ENCODE peak calls at places on chromosomes 16 and 17, in six cellular contexts. L is stimulated activated CD8-positive, alpha-beta memory T cell treated with anti-CD3 and anti-CD28 coated beads, Interleukin-4, amount 100 ng/mL, for 24 hours; W is myocyte; S is activated T-helper 1 cell treated with anti-CD3 and anti-CD28 coated beads, Interleukin-2, amount 50 U/mL, for 16 hours; T is HS-27A; U is RKO. M is an unnamed sample.

GRCh38 chr17:48489781-48490180 is 41.0 kb downstream of the HOXB1 start:
- DNase-seq in T (no peak), L (no peak), S (no peak), W (no peak), U (no peak), M (no peak)

GRCh38 chr16:50253511-50253903 is 12.8 kb upstream of the ADCY7 start:
- DNase-seq in U (no peak), S (no peak), L (no peak), T (no peak), W (no peak), M (no peak)

GRCh38 chr17:16419929-16420271 is 4.5 kb downstream of the TRPV2 start:
- DNase-seq in L (peak; percentile 42), W (peak; percentile 63), S (peak; percentile 35), U (peak; percentile 41), T (peak; percentile 81), M (no peak)

GRCh38 chr16:12800751-12801308 is 2.9 kb downstream of the CPPED1 start:
- DNase-seq in T (no peak), U (no peak), L (no peak), S (no peak), W (no peak), M (peak; percentile 68)

GRCh38 chr17:10616502-10617119 is 40.5 kb downstream of the MYH3 start:
- DNase-seq in W (peak; percentile 91), S (peak; percentile 49), T (peak; percentile 56), U (peak; percentile 83), L (peak; percentile 65), M (peak; percentile 78)

GRCh38 chr16:15874745-15875314 is 13.6 kb downstream of the CEP20 start:
- DNase-seq in L (no peak), W (peak; percentile 75), S (no peak), U (peak; percentile 73), T (peak; percentile 19), M (peak; percentile 90)

GRCh38 chr17:37360632-37361031 is 15.2 kb upstream of the C17orf78 start:
- DNase-seq in W (no peak), S (no peak), T (no peak), L (no peak), U (no peak), M (peak; percentile 15)

GRCh38 chr17:40457369-40457768 is 14.1 kb downstream of the IGFBP4 start:
- DNase-seq in L (no peak), S (no peak), W (no peak), T (no peak), U (no peak), M (no peak)

GRCh38 chr16:53680756-53681155 is 22.9 kb downstream of the RPGRIP1L start:
- DNase-seq in S (no peak), W (no peak), U (no peak), L (no peak), T (no peak), M (no peak)

GRCh38 chr16:70018254-70018653 is 67.1 kb downstream of the CLEC18A start:
- DNase-seq in S (peak; percentile 11), W (peak; percentile 26), U (peak; percentile 49), T (no peak), L (no peak), M (peak; percentile 76)

GRCh38 chr17:75450270-75450669 is 6.2 kb upstream of the TMEM94 start:
- DNase-seq in T (no peak), W (no peak), S (no peak), L (no peak), U (no peak), M (no peak)

GRCh38 chr16:81456523-81457325 is 12.1 kb downstream of the CMIP start:
- DNase-seq in U (no peak), S (no peak), L (no peak), T (no peak), W (no peak), M (no peak)

GRCh38 chr16:88132836-88133506 is 181.7 kb downstream of the BANP start:
- DNase-seq in L (no peak), W (no peak), S (no peak), T (no peak), U (no peak), M (no peak)

GRCh38 chr17:41919840-41920579 is 1.3 kb upstream of the ACLY start:
- DNase-seq in L (no peak), U (no peak), T (no peak), W (peak; percentile 47), S (no peak), M (no peak)

GRCh38 chr16:19114359-19115147 is 789 bp downstream of the ITPRIPL2 start:
- DNase-seq in W (peak; percentile 57), L (no peak), T (no peak), S (no peak), U (peak; percentile 75), M (peak; percentile 82)

GRCh38 chr16:30352488-30353401 is 2.4 kb downstream of the CD2BP2 start:
- DNase-seq in L (no peak), S (no peak), W (peak; percentile 6), T (no peak), U (peak; percentile 25), M (peak; percentile 48)

GRCh38 chr17:34647511-34647910 is 68.1 kb downstream of the TMEM132E start:
- DNase-seq in U (no peak), W (no peak), L (no peak), S (no peak), T (no peak), M (no peak)

GRCh38 chr17:7060165-7060890 is 16.4 kb upstream of the SLC16A11 start:
- DNase-seq in L (no peak), U (peak; percentile 81), S (no peak), T (peak; percentile 8), W (peak; percentile 65), M (peak; percentile 99)

GRCh38 chr16:48607056-48607825 is 2.7 kb downstream of the N4BP1 start:
- DNase-seq in S (no peak), U (no peak), W (no peak), T (no peak), L (no peak), M (no peak)

GRCh38 chr16:64269756-64270155 is 852.1 kb downstream of the CDH11 start:
- DNase-seq in W (peak; percentile 40), S (no peak), U (no peak), T (no peak), L (no peak), M (no peak)

GRCh38 chr17:29697371-29697770 is 74.7 kb upstream of the CORO6 start:
- DNase-seq in W (no peak), U (no peak), L (no peak), S (no peak), T (no peak), M (no peak)

GRCh38 chr16:5333991-5334390 is 236.4 kb upstream of the EEF2KMT start:
- DNase-seq in T (no peak), U (no peak), L (no peak), S (no peak), W (no peak), M (no peak)

GRCh38 chr17:10631048-10631700 is 25.9 kb downstream of the MYH3 start:
- DNase-seq in T (no peak), S (no peak), L (peak; percentile 7), W (no peak), U (peak; percentile 35), M (peak; percentile 56)

GRCh38 chr16:27651299-27651698 is 101.4 kb downstream of the KATNIP start:
- DNase-seq in U (no peak), S (no peak), T (no peak), W (no peak), L (no peak), M (no peak)

GRCh38 chr17:7503521-7503920 is 19.4 kb downstream of the POLR2A start:
- DNase-seq in S (no peak), L (no peak), T (no peak), W (no peak), U (no peak), M (no peak)

GRCh38 chr17:2830678-2831077 is 34.4 kb downstream of the RAP1GAP2 start:
- DNase-seq in T (no peak), W (no peak), S (no peak), U (no peak), L (no peak), M (no peak)